ENCODE peak calls at places on chromosomes 11 and 22, in four cellular contexts. N, W, X and O are unnamed samples.

GRCh38 chr11:119764108-119764874 is 35.3 kb upstream of the NECTIN1 start:
- DNase-seq in N (peak), W (peak), X (no peak), O (peak)

GRCh38 chr11:117833401-117833891 is 8.9 kb upstream of the FXYD2 start:
- DNase-seq in N (no peak), W (no peak), X (no peak), O (no peak)

GRCh38 chr11:47179655-47179991 is 2.9 kb upstream of the ARFGAP2 start:
- DNase-seq in N (peak), W (no peak), X (no peak), O (peak)

GRCh38 chr11:18986744-18987143 is 47.5 kb upstream of the MRGPRX1 start:
- DNase-seq in N (no peak), W (no peak), X (no peak), O (no peak)

GRCh38 chr11:6251990-6252473 is 7.6 kb upstream of the CCKBR start:
- DNase-seq in N (no peak), W (no peak), X (no peak), O (no peak)

GRCh38 chr11:121494355-121495099 is 41.8 kb upstream of the SORL1-AS1 start:
- DNase-seq in N (no peak), W (no peak), X (no peak), O (no peak)

GRCh38 chr11:117803896-117804295 is 6.9 kb upstream of the DSCAML1 start:
- DNase-seq in N (no peak), W (no peak), X (no peak), O (no peak)

GRCh38 chr11:118003021-118003423 is 16.8 kb downstream of the IL10RA start:
- DNase-seq in N (no peak), W (no peak), X (peak), O (no peak)

GRCh38 chr11:19664896-19665548 is 47.6 kb upstream of the NAV2 start:
- DNase-seq in N (no peak), W (no peak), X (no peak), O (no peak)

GRCh38 chr22:47547239-47547661 is 784.8 kb downstream of the TBC1D22A start:
- DNase-seq in N (no peak), W (no peak), X (no peak), O (no peak)

GRCh38 chr11:100560606-100561005 is 126.5 kb upstream of the ARHGAP42 start:
- DNase-seq in N (no peak), W (no peak), X (no peak), O (no peak)

GRCh38 chr22:40419718-40420117 is 49.3 kb downstream of the SGSM3 start:
- DNase-seq in N (no peak), W (no peak), X (no peak), O (no peak)

GRCh38 chr11:111793863-111794262 is 27.7 kb upstream of the PPP2R1B start:
- DNase-seq in N (no peak), W (no peak), X (no peak), O (no peak)

GRCh38 chr11:73147771-73148681 is 5.9 kb upstream of the FCHSD2 start:
- DNase-seq in N (no peak), W (no peak), X (no peak), O (no peak)

GRCh38 chr11:46001427-46002049 is 79.1 kb downstream of the LARGE2 start:
- DNase-seq in N (no peak), W (no peak), X (no peak), O (no peak)